ENCODE peak calls at places on chromosome 6, in six cellular contexts. One of them, this sample, is unnamed. For H3K27me3 and H3K9me3, the result is how much of the 10 kb centered on the place peaks cover.

GRCh38 chr6:32885698-32886286 is 31.8 kb downstream of the PSMB9 start:
- DNase-seq in CD4-positive, alpha-beta T cell: no peak
- DNase-seq in body of pancreas: no peak
- DNase-seq in neuronal stem cell: peak
- DNase-seq in H1: no peak
- DNase-seq in transverse colon: no peak
- DNase-seq in this sample: peak

GRCh38 chr6:139250296-139251274 is 41.2 kb downstream of the TXLNB start:
- DNase-seq in neuronal stem cell: peak
- DNase-seq in CD4-positive, alpha-beta T cell: peak
- DNase-seq in H1: peak
- DNase-seq in transverse colon: peak
- DNase-seq in body of pancreas: peak
- DNase-seq in this sample: peak

GRCh38 chr6:27135087-27135657 is 112.3 kb upstream of the PRSS16 start:
- DNase-seq in transverse colon: no peak
- DNase-seq in neuronal stem cell: no peak
- DNase-seq in body of pancreas: no peak
- DNase-seq in CD4-positive, alpha-beta T cell: no peak
- DNase-seq in H1: no peak
- DNase-seq in this sample: no peak

GRCh38 chr6:87714093-87714809 is 12.2 kb upstream of the AKIRIN2 start:
- DNase-seq in CD4-positive, alpha-beta T cell: no peak
- DNase-seq in neuronal stem cell: no peak
- DNase-seq in transverse colon: no peak
- DNase-seq in H1: peak
- DNase-seq in body of pancreas: no peak
- DNase-seq in this sample: no peak

GRCh38 chr6:134447883-134448387 is 130.0 kb upstream of the SGK1 start:
- DNase-seq in neuronal stem cell: no peak
- DNase-seq in H1: no peak
- DNase-seq in transverse colon: no peak
- DNase-seq in body of pancreas: no peak
- DNase-seq in CD4-positive, alpha-beta T cell: no peak
- DNase-seq in this sample: no peak

GRCh38 chr6:135096403-135097130 is 41.9 kb upstream of the HBS1L start:
- DNase-seq in H1: no peak
- DNase-seq in neuronal stem cell: no peak
- DNase-seq in transverse colon: no peak
- DNase-seq in body of pancreas: no peak
- DNase-seq in CD4-positive, alpha-beta T cell: no peak
- DNase-seq in this sample: no peak

GRCh38 chr6:45838996-45839395 is 176.7 kb downstream of the CLIC5 start:
- DNase-seq in H1: no peak
- DNase-seq in transverse colon: no peak
- DNase-seq in body of pancreas: no peak
- DNase-seq in CD4-positive, alpha-beta T cell: no peak
- DNase-seq in neuronal stem cell: no peak
- DNase-seq in this sample: no peak

GRCh38 chr6:14010275-14010674 is 85.5 kb downstream of the RNF182 start:
- DNase-seq in H1: no peak
- DNase-seq in CD4-positive, alpha-beta T cell: no peak
- DNase-seq in body of pancreas: no peak
- DNase-seq in transverse colon: no peak
- DNase-seq in neuronal stem cell: no peak
- DNase-seq in this sample: no peak

GRCh38 chr6:10749734-10750133 is 2.1 kb downstream of the TMEM14B start:
- DNase-seq in neuronal stem cell: no peak
- DNase-seq in body of pancreas: no peak
- DNase-seq in CD4-positive, alpha-beta T cell: no peak
- DNase-seq in H1: no peak
- DNase-seq in transverse colon: no peak
- DNase-seq in this sample: no peak

GRCh38 chr6:46191961-46192360 is 21.2 kb upstream of the ENPP5 start:
- DNase-seq in neuronal stem cell: no peak
- DNase-seq in CD4-positive, alpha-beta T cell: no peak
- DNase-seq in transverse colon: no peak
- DNase-seq in H1: no peak
- DNase-seq in body of pancreas: no peak
- DNase-seq in this sample: no peak

GRCh38 chr6:41639556-41640371 is 1.5 kb downstream of the MDFI start:
- DNase-seq in neuronal stem cell: no peak
- DNase-seq in body of pancreas: no peak
- DNase-seq in H1: peak
- DNase-seq in transverse colon: no peak
- DNase-seq in CD4-positive, alpha-beta T cell: no peak
- DNase-seq in this sample: peak

GRCh38 chr6:41640436-41640835 is 2.2 kb downstream of the MDFI start:
- DNase-seq in body of pancreas: no peak
- DNase-seq in CD4-positive, alpha-beta T cell: no peak
- DNase-seq in H1: peak
- DNase-seq in transverse colon: no peak
- DNase-seq in neuronal stem cell: no peak
- DNase-seq in this sample: no peak

GRCh38 chr6:41642960-41643898 is 5.0 kb downstream of the MDFI start:
- DNase-seq in transverse colon: no peak
- DNase-seq in H1: no peak
- DNase-seq in body of pancreas: no peak
- DNase-seq in CD4-positive, alpha-beta T cell: no peak
- DNase-seq in neuronal stem cell: no peak
- DNase-seq in this sample: no peak

GRCh38 chr6:41642090-41642959 is 4.1 kb downstream of the MDFI start:
- DNase-seq in neuronal stem cell: no peak
- DNase-seq in transverse colon: no peak
- DNase-seq in CD4-positive, alpha-beta T cell: no peak
- DNase-seq in H1: no peak
- DNase-seq in body of pancreas: no peak
- DNase-seq in this sample: no peak

DNA sequence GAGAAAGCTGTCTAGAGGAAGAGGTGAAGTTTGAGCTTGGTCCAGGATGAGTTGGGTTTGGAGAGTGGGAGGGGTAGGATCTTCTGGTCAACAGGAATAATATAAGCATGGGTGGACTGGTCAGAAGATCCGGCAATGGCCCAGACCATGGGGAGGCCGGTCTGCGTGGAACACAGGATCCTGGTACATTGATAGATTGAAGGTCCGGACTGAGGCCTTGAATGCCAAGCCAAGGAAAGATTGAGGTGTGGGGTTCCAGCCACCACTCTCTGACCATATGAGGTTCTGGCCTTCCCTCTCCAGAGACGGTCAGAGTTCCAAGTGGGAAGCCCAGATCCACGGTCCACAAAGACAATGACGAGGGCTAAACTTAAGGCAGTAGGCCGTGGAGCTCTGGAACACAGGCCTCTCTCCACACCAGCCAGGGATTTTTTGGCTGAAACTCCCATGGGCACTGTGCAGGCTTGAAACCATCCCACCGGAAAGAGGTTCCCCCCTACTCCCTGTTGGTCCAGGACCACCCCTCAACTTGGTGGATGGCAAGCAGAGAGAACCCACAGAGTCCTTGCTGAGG is 3.2 kb downstream of the MDFI start:
- DNase-seq in neuronal stem cell: no peak
- DNase-seq in H1: no peak
- DNase-seq in body of pancreas: no peak
- DNase-seq in transverse colon: no peak
- DNase-seq in CD4-positive, alpha-beta T cell: no peak
- DNase-seq in this sample: no peak
- H3K27me3 ChIP-seq in neuronal stem cell: under half
- H3K27me3 ChIP-seq in H1: under half
- H3K27me3 ChIP-seq in body of pancreas: under half
- H3K27me3 ChIP-seq in transverse colon: under half
- H3K27me3 ChIP-seq in CD4-positive, alpha-beta T cell: under half
- H3K27me3 ChIP-seq in this sample: under half

GRCh38 chr6:916160-916559 is 223.2 kb upstream of the EXOC2 start:
- DNase-seq in body of pancreas: no peak
- DNase-seq in neuronal stem cell: no peak
- DNase-seq in CD4-positive, alpha-beta T cell: no peak
- DNase-seq in transverse colon: no peak
- DNase-seq in H1: no peak
- DNase-seq in this sample: no peak

GRCh38 chr6:920512-920911 is 227.6 kb upstream of the EXOC2 start:
- DNase-seq in CD4-positive, alpha-beta T cell: no peak
- DNase-seq in transverse colon: no peak
- DNase-seq in H1: no peak
- DNase-seq in body of pancreas: no peak
- DNase-seq in neuronal stem cell: no peak
- DNase-seq in this sample: no peak

GRCh38 chr6:919499-919898 is 226.6 kb upstream of the EXOC2 start:
- DNase-seq in neuronal stem cell: no peak
- DNase-seq in transverse colon: no peak
- DNase-seq in CD4-positive, alpha-beta T cell: no peak
- DNase-seq in body of pancreas: no peak
- DNase-seq in H1: no peak
- DNase-seq in this sample: no peak

GRCh38 chr6:917296-917695 is 224.4 kb upstream of the EXOC2 start:
- DNase-seq in neuronal stem cell: no peak
- DNase-seq in transverse colon: no peak
- DNase-seq in CD4-positive, alpha-beta T cell: no peak
- DNase-seq in body of pancreas: no peak
- DNase-seq in H1: no peak
- DNase-seq in this sample: no peak

DNA sequence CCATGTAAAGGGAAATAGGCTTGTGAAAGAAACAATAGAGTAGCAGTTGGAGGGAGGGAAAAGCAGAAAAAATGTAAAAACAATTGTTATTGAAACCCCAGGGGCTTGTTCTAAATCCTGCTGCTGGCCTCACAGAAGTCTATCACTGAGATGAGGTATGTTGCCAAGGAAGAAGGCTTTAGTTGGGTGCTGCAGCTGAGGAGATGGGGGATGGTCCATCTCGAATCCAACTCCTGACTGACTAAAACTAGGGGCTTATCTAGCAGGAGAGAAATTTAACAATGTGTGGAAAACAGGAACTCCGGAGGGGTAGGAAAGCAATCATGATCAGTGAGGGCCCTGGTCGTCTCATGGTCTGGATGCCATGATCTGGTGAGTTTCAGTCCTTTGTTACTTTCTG is 225.0 kb upstream of the EXOC2 start:
- DNase-seq in CD4-positive, alpha-beta T cell: no peak
- DNase-seq in H1: no peak
- DNase-seq in body of pancreas: no peak
- DNase-seq in neuronal stem cell: no peak
- DNase-seq in transverse colon: no peak
- DNase-seq in this sample: no peak
- H3K9me3 ChIP-seq in CD4-positive, alpha-beta T cell: under half
- H3K9me3 ChIP-seq in H1: under half
- H3K9me3 ChIP-seq in body of pancreas: under half
- H3K9me3 ChIP-seq in neuronal stem cell: under half
- H3K9me3 ChIP-seq in transverse colon: under half
- H3K9me3 ChIP-seq in this sample: under half

DNA sequence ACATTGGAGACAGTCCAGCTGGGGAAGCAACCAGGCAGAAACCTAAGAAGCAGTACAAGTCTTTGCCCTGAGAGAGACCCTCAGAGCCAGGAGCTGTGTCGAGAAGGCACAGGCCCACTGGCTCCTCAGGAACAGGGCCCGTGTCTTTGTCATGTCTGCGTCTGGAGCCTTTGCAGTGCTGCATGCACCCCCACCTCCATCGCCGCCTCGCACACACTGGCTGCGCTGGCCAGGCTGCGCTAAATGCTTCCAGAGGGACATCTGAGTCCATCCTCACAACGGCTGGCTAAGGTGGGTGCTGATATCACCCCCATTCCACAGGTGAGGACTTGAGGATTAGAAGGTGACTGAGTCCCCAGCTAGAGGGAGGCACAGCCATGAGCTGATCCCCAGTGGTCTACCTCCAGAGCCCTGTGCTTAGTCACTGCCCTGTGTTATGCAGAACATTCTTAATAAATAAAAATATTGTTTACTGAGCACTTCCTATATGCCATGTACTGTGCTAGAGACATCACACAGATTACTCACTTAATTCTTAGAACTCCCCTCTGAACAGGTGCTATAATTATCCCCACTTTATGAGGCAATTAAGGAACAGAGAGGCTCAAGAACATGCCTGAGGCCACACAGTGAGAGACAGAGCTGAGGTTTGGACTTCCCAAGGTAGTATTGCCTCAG is 27.6 kb downstream of the GABRR2 start:
- DNase-seq in neuronal stem cell: no peak
- DNase-seq in CD4-positive, alpha-beta T cell: no peak
- DNase-seq in H1: no peak
- DNase-seq in transverse colon: no peak
- DNase-seq in body of pancreas: no peak
- DNase-seq in this sample: no peak
- H3K27me3 ChIP-seq in neuronal stem cell: under half
- H3K27me3 ChIP-seq in CD4-positive, alpha-beta T cell: under half
- H3K27me3 ChIP-seq in H1: under half
- H3K27me3 ChIP-seq in transverse colon: under half
- H3K27me3 ChIP-seq in body of pancreas: under half
- H3K27me3 ChIP-seq in this sample: under half

GRCh38 chr6:81023708-81024107 is 728.8 kb downstream of the TENT5A start:
- DNase-seq in neuronal stem cell: no peak
- DNase-seq in transverse colon: no peak
- DNase-seq in H1: no peak
- DNase-seq in CD4-positive, alpha-beta T cell: no peak
- DNase-seq in body of pancreas: no peak
- DNase-seq in this sample: no peak
- H3K9me3 ChIP-seq in neuronal stem cell: under half
- H3K9me3 ChIP-seq in transverse colon: under half
- H3K9me3 ChIP-seq in H1: under half
- H3K9me3 ChIP-seq in CD4-positive, alpha-beta T cell: under half
- H3K9me3 ChIP-seq in body of pancreas: under half
- H3K9me3 ChIP-seq in this sample: under half

DNA sequence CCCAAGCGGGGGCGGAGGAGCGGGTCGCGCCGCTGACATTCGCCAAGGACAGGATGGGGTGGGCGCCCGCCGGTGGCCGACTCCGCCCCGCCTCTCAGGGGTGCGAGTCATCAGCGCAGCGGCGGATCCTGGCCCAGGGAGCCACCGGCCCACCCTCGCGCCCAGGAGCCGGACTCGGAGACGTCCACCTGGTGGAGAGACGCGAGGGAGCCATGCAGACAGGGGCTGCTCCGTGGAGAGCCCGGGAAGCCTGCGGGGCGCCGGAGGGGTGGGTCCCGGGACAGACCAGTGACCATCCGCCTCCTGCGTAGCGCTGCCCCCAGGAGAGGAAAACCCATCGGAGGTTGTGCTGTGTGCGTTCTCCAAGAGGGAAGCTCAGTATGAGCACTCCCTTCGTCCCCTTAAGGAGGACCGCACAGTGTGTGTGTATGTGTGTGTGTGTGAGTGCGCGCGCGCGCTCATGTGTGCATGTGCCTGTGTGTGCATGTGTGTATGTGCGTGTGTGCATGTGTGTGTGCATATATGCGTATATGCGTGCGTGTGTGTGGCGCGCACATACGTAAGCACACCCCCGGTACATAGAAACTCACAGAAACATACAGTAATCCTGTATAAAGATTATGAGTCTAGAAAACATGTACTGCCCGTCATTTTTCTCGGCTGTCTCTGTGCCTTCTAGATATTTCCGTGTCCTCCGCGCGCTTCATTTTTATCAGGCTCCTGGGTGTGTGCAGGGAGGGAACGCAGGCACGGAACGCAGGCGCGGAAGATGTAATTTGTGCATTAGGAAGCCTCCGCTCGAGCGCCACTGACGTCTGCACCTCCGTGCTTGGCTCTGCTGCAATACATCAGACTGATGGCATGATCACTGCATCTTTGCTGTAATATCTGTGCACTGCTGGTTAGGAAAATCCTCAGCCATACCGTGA is 158.9 kb downstream of the TBXT start:
- DNase-seq in neuronal stem cell: no peak
- DNase-seq in H1: peak
- DNase-seq in CD4-positive, alpha-beta T cell: no peak
- DNase-seq in transverse colon: no peak
- DNase-seq in body of pancreas: no peak
- DNase-seq in this sample: no peak
- H3K27me3 ChIP-seq in neuronal stem cell: under half
- H3K27me3 ChIP-seq in H1: under half
- H3K27me3 ChIP-seq in CD4-positive, alpha-beta T cell: half or more
- H3K27me3 ChIP-seq in transverse colon: half or more
- H3K27me3 ChIP-seq in body of pancreas: under half
- H3K27me3 ChIP-seq in this sample: under half

GRCh38 chr6:168016176-168016620 is 18.7 kb downstream of the KIF25 start:
- DNase-seq in body of pancreas: no peak
- DNase-seq in H1: peak
- DNase-seq in transverse colon: no peak
- DNase-seq in neuronal stem cell: no peak
- DNase-seq in CD4-positive, alpha-beta T cell: no peak
- DNase-seq in this sample: no peak
- H3K9me3 ChIP-seq in body of pancreas: under half
- H3K9me3 ChIP-seq in H1: under half
- H3K9me3 ChIP-seq in transverse colon: under half
- H3K9me3 ChIP-seq in neuronal stem cell: under half
- H3K9me3 ChIP-seq in CD4-positive, alpha-beta T cell: under half
- H3K9me3 ChIP-seq in this sample: under half